ENCODE peak calls at places on chromosome 14, in eight cellular contexts. Z is H9; W is CD4-positive, alpha-beta memory T cell; B is substantia nigra; K is K562; D is brain microvascular endothelial cell; G is IMR-90; T is psoas muscle. O is an unnamed sample.

GRCh38 chr14:78836777-78837176 is 666.6 kb downstream of the NRXN3 start:
- DNase-seq in Z (peak), W (no peak), B (peak), K (peak), D (peak), G (peak), T (no peak), O (no peak)

GRCh38 chr14:103243764-103244737 is 90.0 kb upstream of the EIF5 start:
- DNase-seq in Z (peak), W (no peak), B (no peak), K (no peak), D (no peak), G (no peak), T (no peak), O (no peak)

GRCh38 chr14:64841121-64841611 is 38.5 kb downstream of the SPTB start:
- DNase-seq in Z (peak), W (no peak), B (no peak), K (peak), D (peak), G (peak), T (peak), O (no peak)

GRCh38 chr14:68814376-68815287 is 21.8 kb upstream of the ZFP36L1 start:
- DNase-seq in Z (peak), W (peak), B (peak), K (peak), D (no peak), G (peak), T (peak), O (peak)

GRCh38 chr14:32571995-32572866 is 243.1 kb downstream of the AKAP6 start:
- DNase-seq in Z (no peak), W (no peak), B (no peak), K (no peak), D (no peak), G (no peak), T (no peak), O (no peak)

GRCh38 chr14:104350463-104351185 is 212.2 kb downstream of the KIF26A start:
- DNase-seq in Z (no peak), W (no peak), B (peak), K (no peak), D (no peak), G (no peak), T (no peak), O (no peak)

GRCh38 chr14:35332517-35333346 is 40.5 kb downstream of the PSMA6 start:
- DNase-seq in Z (no peak), W (no peak), B (no peak), K (no peak), D (no peak), G (no peak), T (no peak), O (peak)

GRCh38 chr14:95895720-95896119 is 19.1 kb downstream of the TUNAR start:
- DNase-seq in Z (peak), W (no peak), B (no peak), K (peak), D (no peak), G (no peak), T (no peak), O (no peak)

GRCh38 chr14:68753696-68754095 is 39.2 kb downstream of the ZFP36L1 start:
- DNase-seq in Z (no peak), W (no peak), B (no peak), K (no peak), D (no peak), G (peak), T (no peak), O (no peak)

GRCh38 chr14:76575108-76575507 is 186.2 kb upstream of the VASH1 start:
- DNase-seq in Z (no peak), W (no peak), B (no peak), K (no peak), D (no peak), G (no peak), T (no peak), O (no peak)

GRCh38 chr14:91899777-91900176 is 32.4 kb upstream of the TC2N start:
- DNase-seq in Z (no peak), W (no peak), B (no peak), K (no peak), D (no peak), G (no peak), T (no peak), O (no peak)

GRCh38 chr14:93173943-93174395 is 10.7 kb downstream of the MOAP1 start:
- DNase-seq in Z (no peak), W (no peak), B (no peak), K (peak), D (peak), G (peak), T (no peak), O (no peak)

GRCh38 chr14:74302160-74302628 is 540 bp downstream of the ABCD4 start:
- DNase-seq in Z (no peak), W (peak), B (no peak), K (peak), D (peak), G (peak), T (no peak), O (no peak)

GRCh38 chr14:49310298-49310697 is 275.9 kb downstream of the RPS29 start:
- DNase-seq in Z (peak), W (no peak), B (no peak), K (no peak), D (no peak), G (no peak), T (no peak), O (no peak)

GRCh38 chr14:100056964-100057817 is 8.0 kb upstream of the EVL start:
- DNase-seq in Z (no peak), W (peak), B (no peak), K (peak), D (peak), G (peak), T (no peak), O (no peak)

GRCh38 chr14:60632257-60632656 is 17.0 kb downstream of the SIX1 start:
- DNase-seq in Z (no peak), W (no peak), B (no peak), K (no peak), D (no peak), G (no peak), T (no peak), O (no peak)

GRCh38 chr14:68181395-68182326 is 362.1 kb downstream of the RAD51B start:
- DNase-seq in Z (no peak), W (no peak), B (no peak), K (no peak), D (no peak), G (peak), T (no peak), O (no peak)

GRCh38 chr14:103546651-103547454 is 15.6 kb downstream of the BAG5 start:
- DNase-seq in Z (peak), W (peak), B (peak), K (peak), D (peak), G (no peak), T (peak), O (peak)

GRCh38 chr14:24324024-24324423 is 10.8 kb downstream of the ADCY4 start:
- DNase-seq in Z (no peak), W (no peak), B (no peak), K (no peak), D (no peak), G (no peak), T (peak), O (no peak)

GRCh38 chr14:95055318-95055717 is 102.0 kb downstream of the DICER1 start:
- DNase-seq in Z (no peak), W (no peak), B (no peak), K (no peak), D (no peak), G (no peak), T (no peak), O (no peak)

GRCh38 chr14:52596320-52596719 is 43.7 kb downstream of the GPR137C start:
- DNase-seq in Z (peak), W (no peak), B (no peak), K (no peak), D (no peak), G (no peak), T (no peak), O (no peak)

GRCh38 chr14:99716850-99717681 is 33.0 kb downstream of the CYP46A1 start:
- DNase-seq in Z (no peak), W (no peak), B (no peak), K (no peak), D (no peak), G (no peak), T (no peak), O (peak)

GRCh38 chr14:74922752-74923401 is at the start of gene RPS6KL1:
- DNase-seq in Z (peak), W (peak), B (peak), K (peak), D (peak), G (peak), T (peak), O (peak)

GRCh38 chr14:93892505-93892839 is 34.7 kb upstream of the FAM181A start:
- DNase-seq in Z (no peak), W (no peak), B (no peak), K (no peak), D (no peak), G (no peak), T (no peak), O (no peak)

GRCh38 chr14:63875311-63875710 is 22.5 kb downstream of the SYNE2 start:
- DNase-seq in Z (no peak), W (no peak), B (no peak), K (no peak), D (peak), G (peak), T (no peak), O (no peak)

GRCh38 chr14:44963775-44964380 is 1.9 kb downstream of the TOGARAM1 start:
- DNase-seq in Z (no peak), W (no peak), B (peak), K (peak), D (no peak), G (no peak), T (no peak), O (no peak)

GRCh38 chr14:73477618-73478266 is 13.0 kb upstream of the RIOX1 start:
- DNase-seq in Z (no peak), W (no peak), B (no peak), K (no peak), D (peak), G (peak), T (no peak), O (no peak)

GRCh38 chr14:64187331-64187730 is 106.8 kb downstream of the ESR2 start:
- DNase-seq in Z (no peak), W (no peak), B (no peak), K (no peak), D (no peak), G (no peak), T (no peak), O (no peak)

GRCh38 chr14:24741871-24742270 is 107.9 kb upstream of the GZMB start:
- DNase-seq in Z (no peak), W (no peak), B (no peak), K (no peak), D (no peak), G (peak), T (no peak), O (no peak)

GRCh38 chr14:71143391-71144290 is 236.4 kb downstream of the PCNX1 start:
- DNase-seq in Z (no peak), W (peak), B (no peak), K (peak), D (peak), G (peak), T (no peak), O (peak)

GRCh38 chr14:101469382-101470251 is 91.7 kb upstream of the DIO3 start:
- DNase-seq in Z (peak), W (no peak), B (no peak), K (no peak), D (no peak), G (no peak), T (no peak), O (no peak)

GRCh38 chr14:51424569-51425251 is 184.7 kb downstream of the TMX1 start:
- DNase-seq in Z (no peak), W (no peak), B (no peak), K (no peak), D (peak), G (peak), T (peak), O (no peak)

GRCh38 chr14:90691627-90692026 is 124.6 kb downstream of the TTC7B start:
- DNase-seq in Z (no peak), W (no peak), B (no peak), K (no peak), D (no peak), G (no peak), T (no peak), O (no peak)

GRCh38 chr14:90692826-90693225 is 123.4 kb downstream of the TTC7B start:
- DNase-seq in Z (no peak), W (no peak), B (no peak), K (no peak), D (no peak), G (peak), T (no peak), O (no peak)

GRCh38 chr14:90695997-90696681 is 120.1 kb downstream of the TTC7B start:
- DNase-seq in Z (no peak), W (no peak), B (no peak), K (no peak), D (no peak), G (no peak), T (peak), O (no peak)

GRCh38 chr14:90693413-90693812 is 122.8 kb downstream of the TTC7B start:
- DNase-seq in Z (no peak), W (no peak), B (no peak), K (no peak), D (no peak), G (no peak), T (peak), O (no peak)

GRCh38 chr14:90692061-90692460 is 124.2 kb downstream of the TTC7B start:
- DNase-seq in Z (no peak), W (no peak), B (no peak), K (no peak), D (no peak), G (peak), T (no peak), O (no peak)
- H3K27ac ChIP-seq in Z (no peak), W (no peak), B (no peak), K (no peak), D (no peak), G (no peak), T (peak), O (no peak)

GRCh38 chr14:89255852-89256251 is 161.2 kb downstream of the FOXN3 start:
- DNase-seq in Z (no peak), W (no peak), B (no peak), K (no peak), D (no peak), G (no peak), T (peak), O (no peak)
- H3K27ac ChIP-seq in Z (no peak), W (no peak), B (no peak), K (no peak), D (no peak), G (no peak), T (peak), O (no peak)

GRCh38 chr14:37553935-37554550 is 41.0 kb downstream of the FOXA1 start:
- DNase-seq in Z (no peak), W (no peak), B (no peak), K (no peak), D (no peak), G (no peak), T (no peak), O (no peak)
- H3K27ac ChIP-seq in Z (no peak), W (no peak), B (no peak), K (no peak), D (no peak), G (no peak), T (no peak), O (no peak)

GRCh38 chr14:26427059-26427458 is 170.8 kb downstream of the NOVA1 start:
- DNase-seq in Z (no peak), W (no peak), B (no peak), K (no peak), D (no peak), G (no peak), T (no peak), O (no peak)
- H3K27ac ChIP-seq in Z (no peak), W (no peak), B (no peak), K (no peak), D (no peak), G (no peak), T (no peak), O (no peak)

GRCh38 chr14:22226381-22226780 is 362.6 kb downstream of the DAD1 start:
- DNase-seq in Z (no peak), W (peak), B (no peak), K (peak), D (peak), G (peak), T (no peak), O (no peak)
- H3K27ac ChIP-seq in Z (no peak), W (peak), B (no peak), K (no peak), D (peak), G (peak), T (no peak), O (peak)

DNA sequence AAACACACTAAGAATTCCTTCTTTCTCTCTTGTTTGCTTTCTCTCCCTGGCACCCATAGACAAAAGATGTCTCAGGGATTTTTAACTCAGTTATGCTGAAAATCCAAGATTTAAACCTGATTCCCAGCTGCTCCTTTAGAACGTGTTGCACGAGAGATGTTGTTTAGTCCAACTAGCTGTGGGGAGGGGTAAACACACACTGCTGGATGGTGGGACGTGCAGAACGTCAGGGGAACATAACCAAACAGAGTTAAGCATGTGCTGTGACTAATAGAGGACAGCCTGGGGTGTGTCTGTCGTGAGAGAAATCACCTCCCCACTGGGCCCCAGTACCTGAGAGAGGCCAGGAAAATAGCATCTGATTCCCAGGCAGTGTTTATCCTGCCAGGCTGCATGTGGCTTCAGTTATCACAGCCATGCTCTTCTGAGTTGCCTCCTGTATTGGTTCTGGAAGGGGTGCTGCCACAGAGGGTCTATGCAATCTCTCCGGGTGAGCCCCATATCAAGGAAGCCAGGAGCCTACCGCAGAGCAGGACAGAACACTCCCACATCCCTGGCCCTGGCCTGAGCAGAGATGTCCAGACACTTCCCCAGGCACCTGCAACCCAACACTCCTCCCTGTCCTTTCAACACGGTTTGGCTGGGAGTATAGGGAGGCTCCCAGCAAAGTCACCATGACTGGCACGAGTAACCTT is 112.7 kb upstream of the EGLN3 start:
- DNase-seq in Z (no peak), W (no peak), B (no peak), K (no peak), D (no peak), G (no peak), T (peak), O (no peak)
- H3K27ac ChIP-seq in Z (no peak), W (no peak), B (no peak), K (no peak), D (no peak), G (no peak), T (peak), O (no peak)

GRCh38 chr14:31435276-31435675 is 14.9 kb upstream of the HEATR5A start:
- DNase-seq in Z (no peak), W (no peak), B (no peak), K (no peak), D (no peak), G (peak), T (no peak), O (no peak)
- H3K27ac ChIP-seq in Z (no peak), W (no peak), B (no peak), K (no peak), D (no peak), G (no peak), T (no peak), O (no peak)

O was measured in CD4-positive, alpha-beta T cell.